ENCODE peak calls at places on chromosomes 4 and X, in ten cellular contexts. A is NCI-H1048; E is mammary epithelial cell; M is Calu3; H is lower leg skin; D is activated effector memory CD4-positive, alpha-beta T cell treated with Interleukin-2 at 50 U/mL for 16 hours; B is EH; N is ecto neural progenitor cell; I is NCI-H1436; Q is tibial artery. J is an unnamed sample.

GRCh38 chrX:13520931-13521330 is 48.5 kb upstream of the EGFL6 start:
- DNase-seq in M (no peak), A (no peak), D (no peak), E (no peak), Q (no peak), N (no peak), B (peak; percentile 13), I (no peak), H (no peak), J (no peak)

GRCh38 chr4:173943547-173943946 is 339.9 kb downstream of the FBXO8 start:
- DNase-seq in I (no peak), M (no peak), D (no peak), E (no peak), N (no peak), H (no peak), Q (no peak), B (no peak), A (no peak), J (no peak)

GRCh38 chr4:101232074-101232776 is 115.1 kb downstream of the PPP3CA start:
- DNase-seq in E (peak; percentile 86), N (no peak), D (no peak), Q (no peak), M (no peak), B (peak; percentile 84), I (no peak), H (peak; percentile 30), A (no peak), J (peak; percentile 10)

GRCh38 chr4:47814896-47815295 is 23.0 kb downstream of the CORIN start:
- DNase-seq in A (no peak), E (no peak), H (no peak), N (no peak), B (peak; percentile 46), M (no peak), D (no peak), Q (no peak), I (no peak), J (no peak)

GRCh38 chr4:3756343-3757059 is 9.7 kb upstream of the ADRA2C start:
- DNase-seq in M (no peak), Q (no peak), H (no peak), N (no peak), B (peak; percentile 2), A (no peak), D (no peak), E (no peak), I (no peak), J (no peak)

GRCh38 chr4:1233641-1234277 is 15.2 kb downstream of the CTBP1 start:
- DNase-seq in H (no peak), I (no peak), A (no peak), M (no peak), D (no peak), Q (no peak), B (peak; percentile 33), N (no peak), E (no peak), J (no peak)

GRCh38 chrX:38232287-38232686 is 11.6 kb upstream of the SRPX start:
- DNase-seq in E (peak; percentile 73), N (no peak), B (peak; percentile 46), D (no peak), I (no peak), Q (no peak), H (no peak), M (no peak), A (no peak), J (no peak)

GRCh38 chr4:106809083-106809482 is 227.0 kb downstream of the DKK2 start:
- DNase-seq in I (no peak), N (no peak), Q (no peak), D (no peak), A (no peak), B (peak; percentile 74), M (peak; percentile 15), E (peak; percentile 48), H (no peak), J (peak; percentile 27)

GRCh38 chr4:82864336-82865001 is 26.5 kb downstream of the SEC31A start:
- DNase-seq in M (no peak), I (no peak), E (no peak), Q (no peak), N (no peak), B (no peak), H (no peak), D (no peak), A (no peak), J (no peak)

GRCh38 chr4:77618383-77619241 is 13.0 kb downstream of the CXCL13 start:
- DNase-seq in D (peak; percentile 8), I (peak; percentile 61), M (peak; percentile 77), E (peak; percentile 59), H (peak; percentile 58), A (peak; percentile 27), Q (peak; percentile 71), B (peak; percentile 74), N (peak; percentile 79), J (peak; percentile 64)